ENCODE peak calls at places on chromosomes 16 and 17, in eight cellular contexts. G, L, T, P, C, J, V and W are unnamed samples.
A peak's percentile ranks its signal among the peaks of the same experiment; 100 is the strongest.

GRCh38 chr16:10992797-10993196 is 48.4 kb downstream of the CLEC16A start:
- DNase-seq in G (peak; percentile 87), L (peak; percentile 93), T (peak; percentile 92), P (peak; percentile 23), C (peak; percentile 57), J (peak; percentile 62), V (no peak), W (peak; percentile 45)

GRCh38 chr17:73290399-73291259 is 21.2 kb downstream of the CDC42EP4 start:
- DNase-seq in G (no peak), L (no peak), T (no peak), P (no peak), C (no peak), J (no peak), V (no peak), W (peak; percentile 67)

GRCh38 chr17:14749269-14749668 is 448.4 kb downstream of the HS3ST3B1 start:
- DNase-seq in G (no peak), L (no peak), T (no peak), P (no peak), C (no peak), J (no peak), V (no peak), W (no peak)

GRCh38 chr17:29567362-29568330 is 809 bp upstream of the ABHD15 start:
- DNase-seq in G (peak; percentile 59), L (peak; percentile 25), T (peak; percentile 73), P (peak; percentile 87), C (peak; percentile 60), J (peak; percentile 90), V (no peak), W (peak; percentile 82)

GRCh38 chr17:55273579-55274370 is 9.0 kb downstream of the HLF start:
- DNase-seq in G (peak; percentile 68), L (no peak), T (peak; percentile 75), P (no peak), C (peak; percentile 92), J (no peak), V (peak; percentile 62), W (no peak)

GRCh38 chr16:53504665-53505064 is 1.7 kb upstream of the AKTIP start:
- DNase-seq in G (peak; percentile 4), L (peak; percentile 46), T (peak; percentile 59), P (no peak), C (no peak), J (no peak), V (no peak), W (peak; percentile 41)

GRCh38 chr17:38425744-38426143 is 2.5 kb upstream of the ARHGAP23 start:
- DNase-seq in G (no peak), L (no peak), T (no peak), P (no peak), C (no peak), J (no peak), V (no peak), W (no peak)

GRCh38 chr16:76182092-76182635 is 95.0 kb upstream of the CNTNAP4 start:
- DNase-seq in G (no peak), L (no peak), T (no peak), P (no peak), C (no peak), J (no peak), V (no peak), W (no peak)

GRCh38 chr16:67156146-67156844 is 3.4 kb downstream of the TRADD start:
- DNase-seq in G (no peak), L (no peak), T (no peak), P (no peak), C (peak; percentile 26), J (no peak), V (no peak), W (no peak)

GRCh38 chr16:50591800-50592771 is 43.9 kb downstream of the NKD1 start:
- DNase-seq in G (no peak), L (no peak), T (no peak), P (peak; percentile 32), C (peak; percentile 93), J (no peak), V (peak; percentile 52), W (no peak)

GRCh38 chr16:10965440-10966039 is 21.2 kb downstream of the CLEC16A start:
- DNase-seq in G (no peak), L (no peak), T (no peak), P (no peak), C (no peak), J (no peak), V (no peak), W (no peak)

GRCh38 chr17:15273141-15273793 is 8.1 kb upstream of the PMP22 start:
- DNase-seq in G (no peak), L (peak; percentile 98), T (peak; percentile 97), P (no peak), C (no peak), J (peak; percentile 73), V (no peak), W (no peak)

GRCh38 chr17:29495011-29495410 is 71.8 kb downstream of the ABHD15 start:
- DNase-seq in G (peak; percentile 44), L (peak; percentile 72), T (peak; percentile 79), P (no peak), C (no peak), J (no peak), V (no peak), W (no peak)

GRCh38 chr17:32264140-32264799 is 1.4 kb upstream of the RHBDL3 start:
- DNase-seq in G (no peak), L (no peak), T (peak; percentile 56), P (no peak), C (no peak), J (peak; percentile 56), V (no peak), W (no peak)

GRCh38 chr17:32882734-32883133 is 5.8 kb upstream of the MYO1D start:
- DNase-seq in G (peak; percentile 65), L (peak; percentile 32), T (peak; percentile 87), P (no peak), C (no peak), J (no peak), V (no peak), W (no peak)

GRCh38 chr17:8412089-8412488 is 14.5 kb upstream of the RNF222 start:
- DNase-seq in G (no peak), L (no peak), T (no peak), P (no peak), C (no peak), J (no peak), V (no peak), W (no peak)

GRCh38 chr16:51407199-51407598 is 256.1 kb upstream of the SALL1 start:
- DNase-seq in G (peak; percentile 74), L (no peak), T (no peak), P (no peak), C (no peak), J (no peak), V (no peak), W (no peak)

GRCh38 chr16:86595983-86596605 is 17.7 kb downstream of the FOXL1 start:
- DNase-seq in G (no peak), L (peak; percentile 41), T (peak; percentile 49), P (no peak), C (no peak), J (no peak), V (no peak), W (no peak)

GRCh38 chr16:19666451-19666850 is 51.6 kb downstream of the KNOP1 start:
- DNase-seq in G (no peak), L (no peak), T (no peak), P (no peak), C (no peak), J (no peak), V (no peak), W (no peak)

GRCh38 chr16:23502466-23502865 is 7.8 kb downstream of the GGA2 start:
- DNase-seq in G (no peak), L (no peak), T (no peak), P (no peak), C (no peak), J (no peak), V (no peak), W (no peak)

GRCh38 chr16:23499801-23500200 is 10.5 kb downstream of the GGA2 start:
- DNase-seq in G (no peak), L (no peak), T (no peak), P (no peak), C (no peak), J (no peak), V (no peak), W (no peak)

GRCh38 chr16:23501291-23501690 is 9.0 kb downstream of the GGA2 start:
- DNase-seq in G (peak; percentile 50), L (no peak), T (no peak), P (no peak), C (no peak), J (no peak), V (no peak), W (no peak)

GRCh38 chr16:23500212-23500865 is 10.0 kb downstream of the GGA2 start:
- DNase-seq in G (no peak), L (no peak), T (no peak), P (no peak), C (no peak), J (no peak), V (no peak), W (no peak)

GRCh38 chr16:23500866-23501234 is 9.4 kb downstream of the GGA2 start:
- DNase-seq in G (no peak), L (no peak), T (no peak), P (no peak), C (no peak), J (no peak), V (no peak), W (no peak)
- H3K4me1 ChIP-seq in G (peaks cover 42% of the 10 kb centered on the region), L (peaks cover 11% of the 10 kb centered on the region), T (peaks cover 29% of the 10 kb centered on the region), P (peaks cover 20% of the 10 kb centered on the region), C (peaks cover 69% of the 10 kb centered on the region), J (peaks cover 34% of the 10 kb centered on the region), V (peaks cover 11% of the 10 kb centered on the region), W (peaks cover 20% of the 10 kb centered on the region)

GRCh38 chr17:39661744-39662541 is 3.2 kb upstream of the TCAP start:
- DNase-seq in G (no peak), L (no peak), T (no peak), P (no peak), C (no peak), J (no peak), V (no peak), W (no peak)
- H3K27ac ChIP-seq in G (no peak overlapping the region), L (no peak overlapping the region), T (no peak overlapping the region), P (no peak overlapping the region), C (peak overlapping the region; percentile 74), J (no peak overlapping the region), V (no peak overlapping the region), W (peak overlapping the region; percentile 35)

GRCh38 chr16:57537194-57537505 is 779 bp upstream of the CCDC102A start:
- DNase-seq in G (no peak), L (no peak), T (peak; percentile 38), P (no peak), C (no peak), J (no peak), V (no peak), W (peak; percentile 89)
- H3K4me1 ChIP-seq in G (peaks cover 20% of the 10 kb centered on the region), L (peaks cover 22% of the 10 kb centered on the region), T (peaks cover 9% of the 10 kb centered on the region), P (peaks cover 25% of the 10 kb centered on the region), C (peaks cover 19% of the 10 kb centered on the region), J (peaks cover 38% of the 10 kb centered on the region), V (peaks cover 26% of the 10 kb centered on the region), W (peaks cover 15% of the 10 kb centered on the region)

DNA sequence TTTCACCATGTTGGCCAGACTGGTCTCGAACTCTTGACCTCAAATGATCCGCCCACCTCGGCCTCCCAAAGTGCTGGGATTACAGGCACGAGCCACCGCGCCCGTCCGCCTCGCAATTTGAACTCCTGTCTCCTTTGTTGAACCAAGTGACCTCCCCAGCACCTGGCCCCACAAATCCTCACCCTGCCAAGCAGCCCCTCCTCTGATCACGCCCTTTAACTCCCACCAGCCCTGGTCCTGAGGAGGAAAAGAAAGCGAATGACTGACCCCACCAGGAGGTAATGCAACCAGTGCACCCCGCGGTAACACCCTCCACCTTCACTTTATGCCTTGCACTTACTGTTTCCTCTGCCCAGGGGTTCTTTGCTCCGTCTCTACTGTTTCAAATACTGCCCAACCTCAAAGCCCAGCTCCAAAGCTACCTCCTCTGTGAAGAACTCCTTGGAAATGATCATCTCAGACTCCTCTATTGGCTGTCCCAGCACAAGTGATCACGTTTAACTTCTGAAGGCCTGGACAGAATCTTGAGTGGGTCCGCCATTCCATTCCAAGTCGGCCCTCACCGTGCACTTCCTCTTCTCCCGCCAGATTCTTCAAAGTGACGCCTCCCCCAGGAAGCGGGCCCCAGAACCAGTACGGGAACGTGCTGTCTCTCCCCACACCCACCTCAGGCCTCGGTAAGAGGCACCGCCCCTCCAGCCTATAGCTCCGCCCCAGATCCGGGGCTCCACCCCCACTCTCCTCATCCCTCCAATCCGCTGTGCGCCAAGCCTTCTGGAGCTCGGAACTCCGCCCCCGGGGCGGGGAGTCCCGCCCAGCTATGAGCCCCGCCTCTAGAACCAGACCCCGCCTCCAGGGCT is 4.4 kb downstream of the CD19 start:
- DNase-seq in G (peak; percentile 38), L (peak; percentile 42), T (peak; percentile 76), P (peak; percentile 87), C (peak; percentile 88), J (peak; percentile 68), V (peak; percentile 40), W (peak; percentile 45)
- H3K27ac ChIP-seq in G (no peak overlapping the region), L (no peak overlapping the region), T (no peak overlapping the region), P (no peak overlapping the region), C (no peak overlapping the region), J (no peak overlapping the region), V (no peak overlapping the region), W (no peak overlapping the region)